ENCODE peak calls at places on chromosome 22, in six cellular contexts. X is pancreas, W is natural killer cell, J is GM13977, F is mucosa of descending colon, U is omental fat pad. K is an unnamed sample.
A peak's percentile ranks its signal among the peaks of the same experiment; 100 is the strongest.

GRCh38 chr22:32827061-32827602 is 25.6 kb downstream of the TIMP3 start:
- DNase-seq in F (no peak), X (no peak), U (no peak), W (no peak), J (no peak), K (no peak)

GRCh38 chr22:27218012-27218483 is 560.7 kb downstream of the MIAT start:
- DNase-seq in F (no peak), W (no peak), J (no peak), U (no peak), X (no peak), K (no peak)

GRCh38 chr22:50282361-50283144 is 12.4 kb upstream of the MAPK11 start:
- DNase-seq in U (no peak), X (peak; percentile 78), W (no peak), J (no peak), F (no peak), K (peak; percentile 67)

GRCh38 chr22:46581580-46582244 is 38.5 kb upstream of the GRAMD4 start:
- DNase-seq in W (no peak), X (no peak), U (no peak), F (peak; percentile 66), J (no peak), K (no peak)

GRCh38 chr22:33544707-33545106 is 375.6 kb downstream of the LARGE1 start:
- DNase-seq in W (no peak), X (no peak), J (no peak), U (no peak), F (no peak), K (no peak)

GRCh38 chr22:31193092-31193491 is 19.0 kb upstream of the LIMK2 start:
- DNase-seq in X (no peak), F (no peak), W (no peak), U (no peak), J (no peak), K (no peak)

GRCh38 chr22:44404341-44405020 is 91.7 kb upstream of the SHISAL1 start:
- DNase-seq in W (no peak), J (no peak), X (no peak), U (peak; percentile 18), F (no peak), K (no peak)

GRCh38 chr22:17672417-17672991 is 33.9 kb downstream of the BCL2L13 start:
- DNase-seq in X (no peak), J (no peak), W (no peak), U (no peak), F (no peak), K (no peak)

GRCh38 chr22:31089101-31090100 is 8.3 kb downstream of the SMTN start:
- DNase-seq in W (no peak), X (peak; percentile 31), J (peak; percentile 82), U (no peak), F (peak; percentile 54), K (no peak)

GRCh38 chr22:19085233-19086043 is 36.8 kb downstream of the DGCR2 start:
- DNase-seq in U (no peak), J (peak; percentile 69), X (peak; percentile 26), W (no peak), F (no peak), K (no peak)

GRCh38 chr22:32636884-32637283 is 162.3 kb downstream of the FBXO7 start:
- DNase-seq in J (no peak), F (no peak), W (no peak), U (no peak), X (no peak), K (no peak)

GRCh38 chr22:25774575-25775026 is 32.6 kb downstream of the MYO18B start:
- DNase-seq in U (no peak), X (no peak), F (no peak), J (no peak), W (no peak), K (no peak)

GRCh38 chr22:20809538-20810185 is 35.7 kb downstream of the SERPIND1 start:
- DNase-seq in U (no peak), J (no peak), X (no peak), F (no peak), W (no peak), K (no peak)

DNA sequence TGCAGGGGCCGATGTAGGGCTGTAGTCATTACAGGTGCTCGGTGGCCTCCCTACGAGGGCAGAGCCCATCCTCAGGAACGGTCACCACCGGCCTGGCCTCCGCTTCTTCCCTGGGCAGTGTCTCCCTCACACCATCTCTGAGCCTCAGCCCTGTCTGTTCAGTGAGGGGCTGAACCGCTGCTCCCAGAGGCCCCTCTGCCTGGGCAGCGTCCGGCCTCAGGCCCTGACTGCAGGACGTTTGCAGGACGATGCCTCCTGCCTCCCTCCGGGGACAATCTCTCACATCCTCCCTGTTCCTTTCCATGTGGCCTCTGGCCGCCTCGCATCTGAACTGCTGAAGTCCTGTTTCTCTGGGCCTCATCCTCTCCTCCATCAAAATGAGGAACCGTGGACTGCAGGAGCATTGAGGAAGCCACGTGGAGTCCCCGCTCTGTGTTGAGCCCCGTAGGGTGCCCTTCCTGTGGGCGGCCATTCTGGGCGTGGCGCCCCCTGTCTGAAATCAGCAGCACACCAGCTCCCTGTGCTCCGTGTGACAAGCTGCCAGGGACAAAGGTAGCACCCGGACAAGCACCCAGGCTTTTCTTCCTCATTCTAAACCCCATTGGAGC is 933.5 kb downstream of the BRD1 start:
- DNase-seq in X (no peak), U (no peak), F (no peak), W (no peak), J (no peak), K (no peak)
- TF ChIP-seq CTCF in X (no peak), U (no peak), F (no peak), W (no peak), J (no peak), K (no peak)

GRCh38 chr22:37487559-37487958 is 1.4 kb upstream of the MFNG start:
- DNase-seq in X (no peak), J (no peak), U (no peak), F (no peak), W (no peak), K (no peak)

GRCh38 chr22:37485714-37486223 is 415 bp downstream of the MFNG start:
- DNase-seq in J (no peak), F (no peak), U (no peak), W (no peak), X (no peak), K (no peak)

GRCh38 chr22:37485006-37485713 is 1.0 kb downstream of the MFNG start:
- DNase-seq in F (no peak), U (no peak), X (no peak), J (peak; percentile 71), W (peak; percentile 50), K (no peak)

GRCh38 chr22:37487129-37487528 is 945 bp upstream of the MFNG start:
- DNase-seq in U (no peak), F (no peak), W (no peak), X (no peak), J (no peak), K (no peak)

GRCh38 chr22:37486224-37486845 is at the start of gene MFNG:
- DNase-seq in W (peak; percentile 70), X (peak; percentile 59), U (no peak), J (peak; percentile 95), F (peak; percentile 73), K (no peak)
- TF ChIP-seq CTCF in W (no peak), X (no peak), U (no peak), J (no peak), F (no peak), K (peak; percentile 23)

GRCh38 chr22:42459273-42460040 is 27.3 kb upstream of the NFAM1 start:
- DNase-seq in F (peak; percentile 52), X (no peak), W (no peak), J (no peak), U (no peak), K (no peak)
- TF ChIP-seq CTCF in F (no peak), X (no peak), W (no peak), J (no peak), U (no peak), K (no peak)

GRCh38 chr22:28442264-28442950 is 237.2 kb downstream of the TTC28 start:
- DNase-seq in W (peak; percentile 47), F (peak; percentile 81), J (peak; percentile 90), U (no peak), X (peak; percentile 86), K (peak; percentile 23)
- TF ChIP-seq CTCF in W (peak; percentile 36), F (peak; percentile 61), J (peak; percentile 87), U (no peak), X (peak; percentile 31), K (peak; percentile 87)

DNA sequence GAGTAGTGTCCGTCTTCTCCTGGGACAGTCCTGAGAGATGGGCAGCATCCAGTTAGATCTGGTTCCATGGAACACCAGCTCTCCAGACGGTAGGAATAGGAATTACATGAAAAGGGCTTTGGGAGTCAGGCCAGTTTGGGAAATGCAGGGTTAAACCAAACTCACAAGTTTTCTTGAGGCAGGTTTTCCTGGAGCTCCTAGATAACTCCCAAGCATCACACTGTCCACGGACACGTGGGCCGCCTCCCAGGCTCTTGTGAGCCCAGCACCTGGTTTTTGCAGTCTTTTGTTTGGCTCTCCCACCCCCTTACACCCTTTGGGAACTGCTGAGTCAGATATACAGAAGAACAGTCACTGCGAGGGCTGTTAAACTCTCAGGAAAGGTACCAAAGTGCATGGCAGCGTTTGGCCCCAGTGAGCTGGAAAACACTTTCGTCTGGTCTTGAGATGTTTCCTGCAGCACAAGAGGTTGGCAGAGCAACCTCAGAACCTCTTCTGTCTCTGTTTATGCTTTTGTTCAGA is 90.0 kb downstream of the BCR start:
- DNase-seq in J (no peak), U (no peak), W (no peak), F (no peak), X (no peak), K (no peak)
- TF ChIP-seq CTCF in J (no peak), U (no peak), W (no peak), F (no peak), X (no peak), K (peak; percentile 43)

GRCh38 chr22:37633693-37634504 is 5.6 kb upstream of the SH3BP1 start:
- DNase-seq in J (peak; percentile 90), X (no peak), W (peak; percentile 66), F (peak; percentile 72), U (no peak), K (peak; percentile 47)
- TF ChIP-seq CTCF in J (peak; percentile 44), X (no peak), W (no peak), F (no peak), U (no peak), K (no peak)

GRCh38 chr22:29521526-29521925 is 32.0 kb downstream of the THOC5 start:
- DNase-seq in X (no peak), J (no peak), F (no peak), U (no peak), W (no peak), K (no peak)

GRCh38 chr22:29528144-29528543 is 25.4 kb downstream of the THOC5 start:
- DNase-seq in J (no peak), W (no peak), X (no peak), F (no peak), U (no peak), K (no peak)

GRCh38 chr22:29520851-29521250 is 32.7 kb downstream of the THOC5 start:
- DNase-seq in F (no peak), U (no peak), X (no peak), W (no peak), J (no peak), K (no peak)

GRCh38 chr22:29523761-29524160 is 29.8 kb downstream of the THOC5 start:
- DNase-seq in X (no peak), F (no peak), U (no peak), W (no peak), J (no peak), K (no peak)

GRCh38 chr22:29524440-29525191 is 28.9 kb downstream of the THOC5 start:
- DNase-seq in F (peak; percentile 39), W (peak; percentile 17), J (peak; percentile 37), X (peak; percentile 33), U (no peak), K (no peak)
- TF ChIP-seq CTCF in F (no peak), W (no peak), J (peak; percentile 59), X (no peak), U (no peak), K (peak; percentile 51)

K was measured in kidney epithelial cell.